ENCODE peak calls at places on chromosomes 2 and 18, in six cellular contexts. G, B, M, X, E and K are unnamed samples.

GRCh38 chr2:234979204-234980167 is 27.7 kb downstream of the SH3BP4 start:
- DNase-seq in G (no peak), B (no peak), M (no peak), X (no peak), E (peak; percentile 82), K (no peak)

GRCh38 chr2:67397143-67397986 is at the start of gene ETAA1:
- DNase-seq in G (peak; percentile 96), B (peak; percentile 68), M (peak; percentile 92), X (peak; percentile 84), E (peak; percentile 98), K (peak; percentile 97)

GRCh38 chr2:45567288-45567963 is 43.6 kb downstream of the SRBD1 start:
- DNase-seq in G (no peak), B (no peak), M (no peak), X (no peak), E (no peak), K (no peak)

GRCh38 chr2:69138793-69139510 is 126.0 kb downstream of the ANTXR1 start:
- DNase-seq in G (no peak), B (peak; percentile 45), M (no peak), X (no peak), E (peak; percentile 71), K (peak; percentile 39)

GRCh38 chr2:17879137-17879912 is 858 bp downstream of the KCNS3 start:
- DNase-seq in G (peak; percentile 63), B (peak; percentile 73), M (no peak), X (no peak), E (peak; percentile 87), K (peak; percentile 86)

GRCh38 chr2:10433264-10433947 is 14.7 kb downstream of the ODC1 start:
- DNase-seq in G (no peak), B (no peak), M (no peak), X (no peak), E (no peak), K (no peak)

GRCh38 chr2:83844490-83844889 is 614.6 kb downstream of the SUCLG1 start:
- DNase-seq in G (no peak), B (no peak), M (no peak), X (no peak), E (no peak), K (no peak)

GRCh38 chr18:40929389-40929788 is 1025.6 kb upstream of the PIK3C3 start:
- DNase-seq in G (no peak), B (no peak), M (no peak), X (no peak), E (no peak), K (no peak)

GRCh38 chr2:20223345-20224190 is 1.4 kb downstream of the SDC1 start:
- DNase-seq in G (peak; percentile 80), B (no peak), M (no peak), X (no peak), E (peak; percentile 67), K (peak; percentile 84)

GRCh38 chr2:209519911-209520310 is 96.1 kb downstream of the MAP2 start:
- DNase-seq in G (no peak), B (no peak), M (no peak), X (no peak), E (no peak), K (no peak)

GRCh38 chr2:128623776-128624424 is 305.2 kb upstream of the HS6ST1 start:
- DNase-seq in G (peak; percentile 20), B (no peak), M (no peak), X (no peak), E (peak; percentile 9), K (no peak)

GRCh38 chr2:239939736-239940483 is 85.2 kb downstream of the NDUFA10 start:
- DNase-seq in G (peak; percentile 19), B (no peak), M (no peak), X (no peak), E (no peak), K (peak; percentile 20)

GRCh38 chr2:142967060-142967459 is 89.6 kb downstream of the KYNU start:
- DNase-seq in G (no peak), B (no peak), M (no peak), X (no peak), E (no peak), K (no peak)

GRCh38 chr2:71504611-71505010 is 51.2 kb downstream of the DYSF start:
- DNase-seq in G (no peak), B (no peak), M (no peak), X (no peak), E (no peak), K (no peak)

GRCh38 chr18:23618862-23619387 is 32.6 kb upstream of the NPC1 start:
- DNase-seq in G (peak; percentile 62), B (no peak), M (no peak), X (no peak), E (peak; percentile 75), K (peak; percentile 79)

GRCh38 chr2:127169066-127169660 is 50.9 kb downstream of the CYP27C1 start:
- DNase-seq in G (no peak), B (no peak), M (no peak), X (no peak), E (no peak), K (no peak)

GRCh38 chr18:78092901-78093300 is 843.3 kb downstream of the GALR1 start:
- DNase-seq in G (no peak), B (no peak), M (no peak), X (no peak), E (no peak), K (no peak)

GRCh38 chr18:68150976-68151375 is 563.9 kb downstream of the TMX3 start:
- DNase-seq in G (no peak), B (no peak), M (no peak), X (no peak), E (no peak), K (no peak)

GRCh38 chr2:143193121-143193520 is 63.9 kb downstream of the ARHGAP15 start:
- DNase-seq in G (no peak), B (no peak), M (no peak), X (no peak), E (no peak), K (no peak)

GRCh38 chr2:125037135-125037653 is 1012.1 kb downstream of the CNTNAP5 start:
- DNase-seq in G (no peak), B (no peak), M (no peak), X (no peak), E (no peak), K (peak; percentile 62)

GRCh38 chr2:158066046-158066713 is 35.5 kb upstream of the UPP2 start:
- DNase-seq in G (no peak), B (no peak), M (no peak), X (no peak), E (no peak), K (no peak)

GRCh38 chr2:104849618-104850097 is 4.3 kb upstream of the POU3F3 start:
- DNase-seq in G (peak; percentile 67), B (peak; percentile 38), M (peak; percentile 31), X (no peak), E (peak; percentile 68), K (peak; percentile 60)

DNA sequence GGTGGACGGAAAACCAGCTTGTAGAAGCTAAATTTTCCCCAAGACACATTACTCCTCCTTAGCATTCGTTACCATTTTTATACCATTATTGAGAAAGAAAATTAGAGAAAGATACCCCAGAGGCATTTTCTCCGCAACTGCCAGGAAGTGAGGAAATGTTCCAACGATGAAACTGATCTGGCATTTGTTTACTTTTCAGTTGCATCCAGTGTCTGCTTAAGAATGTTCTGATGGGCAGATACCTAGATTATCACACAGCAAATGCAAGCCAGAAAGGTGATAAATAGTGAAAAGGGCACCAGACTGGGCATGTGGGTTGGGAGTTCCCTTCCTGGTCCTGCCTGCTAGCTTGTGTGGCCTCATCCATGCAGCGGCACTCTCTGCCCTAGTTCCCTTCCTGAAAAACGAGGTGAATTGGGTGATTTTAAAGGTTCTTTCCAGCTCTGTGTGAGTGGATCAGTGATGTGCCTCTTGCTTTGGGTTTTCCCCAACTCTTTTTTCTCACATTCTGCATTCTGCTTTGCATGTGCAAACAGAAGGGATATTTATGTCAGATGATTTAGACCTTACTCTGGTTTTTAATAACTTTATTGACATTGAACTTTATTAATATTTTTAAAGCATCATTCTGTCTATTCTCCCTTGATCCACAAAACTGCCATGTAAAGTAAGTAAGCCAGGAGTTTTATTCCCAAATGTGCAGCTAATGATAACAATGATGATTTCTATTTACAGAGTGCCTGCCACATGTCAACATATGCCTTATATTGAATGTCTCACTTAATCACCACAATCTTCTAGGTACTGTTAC is 139.6 kb downstream of the INSIG2 start:
- DNase-seq in G (no peak), B (no peak), M (no peak), X (no peak), E (no peak), K (no peak)
- H3K27me3 ChIP-seq in G (peaks cover 15% of the 10 kb centered on the region), B (no peaks in the 10 kb centered on the region), M (peaks cover 22% of the 10 kb centered on the region), X (peaks cover 32% of the 10 kb centered on the region), E (no peaks in the 10 kb centered on the region), K (peaks cover 91% of the 10 kb centered on the region)

GRCh38 chr2:1992280-1992679 is 248.0 kb upstream of the PXDN start:
- DNase-seq in G (no peak), B (no peak), M (no peak), X (no peak), E (no peak), K (no peak)

GRCh38 chr2:1990151-1990589 is 245.9 kb upstream of the PXDN start:
- DNase-seq in G (no peak), B (no peak), M (no peak), X (no peak), E (peak; percentile 78), K (no peak)

GRCh38 chr2:1991126-1991525 is 246.8 kb upstream of the PXDN start:
- DNase-seq in G (no peak), B (no peak), M (no peak), X (no peak), E (no peak), K (no peak)

GRCh38 chr2:1990724-1991123 is 246.4 kb upstream of the PXDN start:
- DNase-seq in G (no peak), B (no peak), M (no peak), X (no peak), E (peak; percentile 75), K (no peak)

DNA sequence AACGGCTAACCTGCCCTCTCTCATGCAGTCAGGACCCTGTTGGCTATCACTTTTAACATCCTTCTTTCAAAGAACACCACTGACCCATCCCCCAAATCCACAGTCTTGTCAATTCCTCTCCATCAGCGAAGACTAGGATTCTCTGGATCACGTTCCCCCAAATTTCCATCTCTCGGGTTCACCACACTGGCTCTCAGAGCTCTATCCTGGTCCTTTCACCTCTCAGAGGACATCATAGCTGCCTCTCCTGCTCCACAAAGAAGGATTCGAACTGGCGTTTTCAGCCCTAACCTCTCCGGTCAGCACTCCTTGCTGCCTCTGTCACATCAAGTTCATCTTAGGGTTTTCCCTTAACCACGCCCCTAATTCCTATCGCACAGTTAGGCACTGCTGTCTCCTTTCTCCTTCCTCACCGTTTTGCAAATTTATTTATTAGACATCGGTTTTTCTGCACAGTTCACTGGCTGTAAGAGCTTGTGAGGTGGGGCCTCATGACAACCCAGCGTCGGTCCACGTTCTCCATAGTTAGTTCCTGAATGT is 247.5 kb upstream of the PXDN start:
- DNase-seq in G (no peak), B (no peak), M (no peak), X (no peak), E (no peak), K (no peak)
- H3K27ac ChIP-seq in G (no peak overlapping the region), B (no peak overlapping the region), M (no peak overlapping the region), X (no peak overlapping the region), E (no peak overlapping the region), K (no peak overlapping the region)

GRCh38 chr2:15942711-15943345 is 2.5 kb downstream of the MYCN start:
- DNase-seq in G (no peak), B (no peak), M (no peak), X (no peak), E (no peak), K (no peak)
- H3K27me3 ChIP-seq in G (peaks cover 5% of the 10 kb centered on the region), B (peaks cover 22% of the 10 kb centered on the region), M (peaks cover 9% of the 10 kb centered on the region), X (peaks cover 11% of the 10 kb centered on the region), E (no peaks in the 10 kb centered on the region), K (peaks cover 35% of the 10 kb centered on the region)

DNA sequence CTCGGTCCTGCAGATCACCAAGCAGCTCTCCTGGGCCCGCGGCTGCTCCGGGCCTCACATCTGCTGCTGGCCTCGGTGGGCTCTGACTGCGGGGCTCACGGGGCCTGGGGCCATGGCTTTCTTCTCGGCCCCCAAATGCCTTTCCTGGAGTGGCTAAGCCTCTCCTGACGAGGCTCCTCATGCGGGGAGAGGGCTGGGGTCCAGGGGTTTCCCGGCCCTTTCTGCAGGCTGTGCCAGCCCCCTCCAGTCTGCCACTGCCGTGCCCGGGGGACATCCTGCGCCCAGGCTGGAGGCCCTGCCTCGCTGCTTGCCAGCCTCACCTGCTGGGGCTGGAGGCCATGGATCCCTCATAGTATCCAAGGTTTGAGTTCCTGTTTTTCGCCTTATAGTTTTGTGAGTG is 23.8 kb downstream of the PRELID3A start:
- DNase-seq in G (no peak), B (no peak), M (no peak), X (no peak), E (no peak), K (no peak)
- H3K27ac ChIP-seq in G (no peak overlapping the region), B (no peak overlapping the region), M (no peak overlapping the region), X (no peak overlapping the region), E (no peak overlapping the region), K (no peak overlapping the region)